ENCODE peak calls at places on chromosome 4, in four cellular contexts. F, Y, V and L are unnamed samples.
A peak's percentile ranks its signal among the peaks of the same experiment; 100 is the strongest.

GRCh38 chr4:139658983-139659382 is 6.6 kb upstream of the MGST2 start:
- DNase-seq in F (no peak), Y (no peak), V (no peak), L (no peak)

GRCh38 chr4:76377922-76378321 is 43.0 kb downstream of the CCDC158 start:
- DNase-seq in F (no peak), Y (peak; percentile 76), V (peak; percentile 10), L (no peak)

GRCh38 chr4:40458109-40458508 is 123.0 kb downstream of the CHRNA9 start:
- DNase-seq in F (no peak), Y (no peak), V (no peak), L (no peak)

GRCh38 chr4:41158756-41159155 is 55.6 kb downstream of the APBB2 start:
- DNase-seq in F (no peak), Y (no peak), V (no peak), L (no peak)

GRCh38 chr4:3679851-3680311 is 86.3 kb upstream of the ADRA2C start:
- DNase-seq in F (no peak), Y (peak; percentile 48), V (no peak), L (no peak)

GRCh38 chr4:106312377-106312776 is 3.6 kb downstream of the TBCK start:
- DNase-seq in F (no peak), Y (no peak), V (no peak), L (peak; percentile 9)

GRCh38 chr4:155106629-155107028 is 101.8 kb upstream of the NPY2R start:
- DNase-seq in F (no peak), Y (no peak), V (no peak), L (no peak)

GRCh38 chr4:148618856-148619255 is 176.6 kb upstream of the NR3C2 start:
- DNase-seq in F (no peak), Y (no peak), V (no peak), L (peak; percentile 10)

GRCh38 chr4:29058519-29058918 is 1661.7 kb upstream of the PCDH7 start:
- DNase-seq in F (no peak), Y (no peak), V (no peak), L (no peak)

GRCh38 chr4:107908377-107908776 is 23.0 kb upstream of the CYP2U1 start:
- DNase-seq in F (no peak), Y (no peak), V (no peak), L (no peak)

GRCh38 chr4:119233750-119234149 is 21.2 kb downstream of the USP53 start:
- DNase-seq in F (no peak), Y (no peak), V (no peak), L (no peak)

GRCh38 chr4:132614682-132615081 is 534.4 kb upstream of the PCDH10 start:
- DNase-seq in F (no peak), Y (no peak), V (no peak), L (no peak)

GRCh38 chr4:106062452-106062875 is 167.2 kb downstream of the NPNT start:
- DNase-seq in F (peak; percentile 59), Y (no peak), V (no peak), L (peak; percentile 51)

GRCh38 chr4:17769406-17770174 is 11.8 kb downstream of the FAM184B start:
- DNase-seq in F (no peak), Y (no peak), V (no peak), L (no peak)

DNA sequence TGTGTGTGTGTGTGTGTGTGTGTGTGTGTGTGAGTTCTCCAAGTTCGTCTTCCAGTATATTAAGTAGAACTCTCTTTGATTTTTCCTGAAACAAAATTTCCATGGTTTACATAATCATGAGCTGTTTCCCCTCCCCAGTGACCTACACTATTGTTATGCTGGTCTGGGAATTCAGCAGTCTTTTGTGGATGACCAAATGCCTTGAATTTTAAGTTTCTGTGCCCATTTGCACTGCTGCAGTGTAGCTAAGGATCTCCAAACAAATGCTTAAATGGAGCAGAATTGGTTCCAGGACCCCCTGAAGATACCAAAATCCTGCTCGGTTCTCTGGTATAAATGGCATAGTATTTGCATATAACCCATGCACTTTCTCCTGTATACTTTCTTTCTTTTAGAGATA is 77.2 kb upstream of the SLC34A2 start:
- DNase-seq in F (no peak), Y (no peak), V (no peak), L (no peak)
- TF ChIP-seq CTCF in F (no peak), Y (no peak), V (no peak), L (no peak)

GRCh38 chr4:54333657-54334056 is 104.6 kb downstream of the PDGFRA start:
- DNase-seq in F (no peak), Y (no peak), V (no peak), L (no peak)
- H3K27me3 ChIP-seq in F (peaks cover 2% of the 10 kb centered on the region), Y (no peaks in the 10 kb centered on the region), V (peaks cover 4% of the 10 kb centered on the region), L (no peaks in the 10 kb centered on the region)

GRCh38 chr4:87920478-87920877 is 55.0 kb upstream of the SPP1 start:
- DNase-seq in F (no peak), Y (no peak), V (no peak), L (no peak)

GRCh38 chr4:87918314-87919058 is 57.0 kb upstream of the SPP1 start:
- DNase-seq in F (no peak), Y (no peak), V (no peak), L (no peak)

GRCh38 chr4:87916636-87917035 is 58.9 kb upstream of the SPP1 start:
- DNase-seq in F (no peak), Y (peak; percentile 76), V (no peak), L (no peak)

GRCh38 chr4:87915621-87916020 is 59.9 kb upstream of the SPP1 start:
- DNase-seq in F (no peak), Y (no peak), V (no peak), L (no peak)

DNA sequence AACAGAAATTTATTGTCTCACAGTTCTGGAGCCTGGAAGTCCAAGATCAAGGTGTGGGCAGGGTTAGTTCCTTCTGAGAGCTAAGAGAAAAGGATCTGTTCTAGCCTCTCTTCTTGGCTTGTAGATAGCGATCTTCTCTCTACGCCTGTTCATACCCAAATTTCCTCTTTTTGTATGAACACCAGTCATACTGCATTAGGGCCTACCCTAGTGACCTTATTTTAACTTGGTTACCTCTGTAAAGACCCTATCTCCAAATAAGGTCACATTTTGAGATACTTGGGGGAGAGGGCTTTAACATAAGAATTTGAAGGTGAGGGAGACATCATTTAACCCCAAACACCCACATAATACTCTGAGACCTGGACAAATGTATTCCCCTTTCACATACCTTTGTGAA is 55.6 kb upstream of the SPP1 start:
- DNase-seq in F (no peak), Y (no peak), V (no peak), L (no peak)
- H3K27ac ChIP-seq in F (no peak overlapping the region), Y (no peak overlapping the region), V (no peak overlapping the region), L (no peak overlapping the region)

GRCh38 chr4:26321326-26322276 is 787 bp downstream of the RBPJ start:
- DNase-seq in F (peak; percentile 20), Y (peak; percentile 75), V (peak; percentile 29), L (no peak)

GRCh38 chr4:26320159-26320452 is 708 bp upstream of the RBPJ start:
- DNase-seq in F (no peak), Y (no peak), V (no peak), L (peak; percentile 64)

GRCh38 chr4:26320453-26321325 is at the start of gene RBPJ:
- DNase-seq in F (peak; percentile 96), Y (peak; percentile 98), V (peak; percentile 74), L (peak; percentile 97)

GRCh38 chr4:26317766-26318165 is 3.0 kb upstream of the RBPJ start:
- DNase-seq in F (no peak), Y (no peak), V (no peak), L (no peak)

DNA sequence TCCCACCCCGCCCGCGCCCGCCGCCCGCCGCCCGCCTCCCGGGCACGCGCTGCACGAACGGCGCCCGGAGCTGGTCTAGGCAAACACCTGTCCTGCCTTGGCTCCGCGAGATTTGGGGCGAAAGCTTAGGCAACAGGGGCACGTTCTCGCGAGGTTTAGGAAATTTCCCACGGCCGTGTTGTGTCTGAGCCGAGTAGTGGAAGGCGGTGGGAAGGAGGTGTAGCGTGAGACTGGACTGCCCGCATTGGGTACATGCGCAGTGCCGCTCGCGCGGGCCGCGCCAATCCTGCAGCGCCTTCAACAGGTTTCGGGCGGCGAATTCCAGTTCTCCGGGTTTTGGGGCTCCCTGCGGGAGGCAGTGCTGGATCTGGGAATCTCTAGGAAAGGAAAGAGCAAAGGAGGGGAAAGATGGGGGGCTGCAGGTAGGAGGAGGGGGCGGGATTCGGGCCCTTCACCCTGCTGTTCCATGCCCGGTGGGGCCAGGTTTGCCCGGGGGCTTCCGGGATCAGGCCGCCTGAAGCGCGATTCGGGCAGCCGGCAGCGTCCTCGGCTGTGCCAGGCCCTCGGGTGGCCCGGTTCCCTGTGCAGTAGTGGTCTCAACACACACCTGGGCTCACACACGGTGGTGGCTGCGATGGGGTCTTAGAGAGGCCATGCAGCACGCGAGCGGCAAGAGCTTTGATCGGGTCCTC is 1.2 kb upstream of the RBPJ start:
- DNase-seq in F (peak; percentile 99), Y (peak; percentile 98), V (peak; percentile 94), L (peak; percentile 99)
- TF ChIP-seq CTCF in F (peak; percentile 3), Y (no peak), V (no peak), L (peak; percentile 53)